ENCODE peak calls at places on chromosomes 5 and 9, in seven cellular contexts. W is iPS-NIHi11; U is CD4-positive, alpha-beta T cell; B is amniotic stem cell; Z is brain microvascular endothelial cell; X is D341Med; S is T-helper 1 cell. G is an unnamed sample.

GRCh38 chr5:96125335-96125891 is 163.8 kb upstream of the ELL2 start:
- DNase-seq in W (no peak), U (no peak), B (no peak), Z (no peak), X (no peak), S (no peak), G (no peak)

GRCh38 chr9:123861086-123861707 is 68.7 kb downstream of the DENND1A start:
- DNase-seq in W (no peak), U (no peak), B (no peak), Z (no peak), X (no peak), S (no peak), G (no peak)

GRCh38 chr5:55108651-55109050 is 6.2 kb downstream of the GZMA start:
- DNase-seq in W (no peak), U (no peak), B (no peak), Z (peak), X (no peak), S (no peak), G (no peak)

GRCh38 chr9:68694125-68694524 is 10.9 kb upstream of the PIP5K1B start:
- DNase-seq in W (no peak), U (no peak), B (no peak), Z (no peak), X (no peak), S (no peak), G (no peak)

GRCh38 chr9:126326228-126327015 is at the start of gene MVB12B:
- DNase-seq in W (peak), U (peak), B (no peak), Z (no peak), X (peak), S (peak), G (peak)

GRCh38 chr9:26296910-26297309 is 595.7 kb downstream of the CAAP1 start:
- DNase-seq in W (no peak), U (no peak), B (no peak), Z (peak), X (no peak), S (no peak), G (no peak)

GRCh38 chr5:176611435-176611834 is 1.5 kb upstream of the GPRIN1 start:
- DNase-seq in W (peak), U (peak), B (peak), Z (peak), X (no peak), S (peak), G (peak)

GRCh38 chr9:127805620-127806019 is 2.9 kb downstream of the FPGS start:
- DNase-seq in W (peak), U (peak), B (no peak), Z (no peak), X (peak), S (no peak), G (peak)

GRCh38 chr5:123610665-123611406 is 98.9 kb downstream of the CSNK1G3 start:
- DNase-seq in W (peak), U (no peak), B (peak), Z (peak), X (peak), S (no peak), G (peak)

GRCh38 chr9:116278326-116278725 is 124.7 kb downstream of the PAPPA start:
- DNase-seq in W (no peak), U (no peak), B (no peak), Z (no peak), X (no peak), S (no peak), G (no peak)

GRCh38 chr5:113005454-113005853 is 28.9 kb downstream of the DCP2 start:
- DNase-seq in W (no peak), U (no peak), B (no peak), Z (no peak), X (no peak), S (no peak), G (no peak)

GRCh38 chr5:76162335-76162734 is 79.2 kb downstream of the SV2C start:
- DNase-seq in W (no peak), U (no peak), B (no peak), Z (no peak), X (no peak), S (no peak), G (no peak)

GRCh38 chr9:129322022-129322621 is 144.1 kb upstream of the IER5L start:
- DNase-seq in W (no peak), U (no peak), B (no peak), Z (no peak), X (no peak), S (no peak), G (no peak)

GRCh38 chr5:32542216-32543059 is 42.9 kb upstream of the SUB1 start:
- DNase-seq in W (no peak), U (no peak), B (peak), Z (peak), X (no peak), S (no peak), G (no peak)

G was measured in mesendoderm.